ENCODE peak calls at places on chromosomes 16 and 17, in four cellular contexts. I is sigmoid colon, H is HAP-1, F is colonic mucosa. Z is an unnamed sample.
A peak's percentile ranks its signal among the peaks of the same experiment; 100 is the strongest.

GRCh38 chr16:68257251-68257905 is 6.9 kb upstream of the SLC7A6 start:
- DNase-seq in I (no peak), H (no peak), F (peak; percentile 59), Z (peak; percentile 52)

GRCh38 chr17:49497147-49498036 is 2.3 kb downstream of the NGFR start:
- DNase-seq in I (peak; percentile 91), H (peak; percentile 64), F (no peak), Z (no peak)

GRCh38 chr16:626787-627457 is 3.9 kb upstream of the WFIKKN1 start:
- DNase-seq in I (peak; percentile 84), H (no peak), F (no peak), Z (no peak)

GRCh38 chr16:54720259-54720658 is 210.4 kb upstream of the IRX5 start:
- DNase-seq in I (no peak), H (no peak), F (no peak), Z (no peak)

GRCh38 chr17:34302626-34303025 is 16.6 kb upstream of the CCL8 start:
- DNase-seq in I (no peak), H (no peak), F (no peak), Z (no peak)

GRCh38 chr16:80670170-80670865 is 129.5 kb downstream of the DYNLRB2 start:
- DNase-seq in I (no peak), H (no peak), F (no peak), Z (no peak)

GRCh38 chr17:55492951-55493350 is 18.3 kb downstream of the SMIM36 start:
- DNase-seq in I (no peak), H (peak; percentile 31), F (no peak), Z (no peak)

GRCh38 chr16:72467157-72467759 is 295.3 kb upstream of the PMFBP1 start:
- DNase-seq in I (no peak), H (peak; percentile 21), F (no peak), Z (no peak)

DNA sequence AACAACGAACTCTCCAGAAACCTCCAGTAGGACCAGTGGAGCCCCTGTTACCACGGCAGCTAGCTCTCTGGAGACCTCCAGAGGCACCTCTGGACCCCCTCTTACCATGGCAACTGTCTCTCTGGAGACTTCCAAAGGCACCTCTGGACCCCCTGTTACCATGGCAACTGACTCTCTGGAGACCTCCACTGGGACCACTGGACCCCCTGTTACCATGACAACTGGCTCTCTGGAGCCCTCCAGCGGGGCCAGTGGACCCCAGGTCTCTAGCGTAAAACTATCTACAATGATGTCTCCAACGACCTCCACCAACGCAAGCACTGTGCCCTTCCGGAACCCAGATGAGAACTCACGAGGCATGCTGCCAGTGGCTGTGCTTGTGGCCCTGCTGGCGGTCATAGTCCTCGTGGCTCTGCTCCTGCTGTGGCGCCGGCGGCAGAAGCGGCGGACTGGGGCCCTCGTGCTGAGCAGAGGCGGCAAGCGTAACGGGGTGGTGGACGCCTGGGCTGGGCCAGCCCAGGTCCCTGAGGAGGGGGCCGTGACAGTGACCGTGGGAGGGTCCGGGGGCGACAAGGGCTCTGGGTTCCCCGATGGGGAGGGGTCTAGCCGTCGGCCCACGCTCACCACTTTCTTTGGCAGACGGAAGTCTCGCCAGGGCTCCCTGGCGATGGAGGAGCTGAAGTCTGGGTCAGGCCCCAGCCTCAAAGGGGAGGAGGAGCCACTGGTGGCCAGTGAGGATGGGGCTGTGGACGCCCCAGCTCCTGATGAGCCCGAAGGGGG is 1.3 kb downstream of the SPN start:
- DNase-seq in I (no peak), H (no peak), F (no peak), Z (peak; percentile 45)
- H3K4me3 ChIP-seq in I (no peak overlapping the region), H (no peak overlapping the region), F (peak overlapping the region; percentile 29), Z (peak overlapping the region; percentile 98)

GRCh38 chr17:28573521-28573920 is 2.2 kb upstream of the PIGS start:
- DNase-seq in I (no peak), H (no peak), F (no peak), Z (no peak)

GRCh38 chr17:28571255-28572122 is at the start of gene PIGS:
- DNase-seq in I (peak; percentile 97), H (peak; percentile 98), F (peak; percentile 97), Z (peak; percentile 95)

GRCh38 chr17:28570716-28571254 is 539 bp downstream of the PIGS start:
- DNase-seq in I (peak; percentile 73), H (peak; percentile 58), F (peak; percentile 69), Z (peak; percentile 67)

GRCh38 chr17:28573966-28574480 is 2.7 kb downstream of the ALDOC start:
- DNase-seq in I (no peak), H (no peak), F (no peak), Z (no peak)

DNA sequence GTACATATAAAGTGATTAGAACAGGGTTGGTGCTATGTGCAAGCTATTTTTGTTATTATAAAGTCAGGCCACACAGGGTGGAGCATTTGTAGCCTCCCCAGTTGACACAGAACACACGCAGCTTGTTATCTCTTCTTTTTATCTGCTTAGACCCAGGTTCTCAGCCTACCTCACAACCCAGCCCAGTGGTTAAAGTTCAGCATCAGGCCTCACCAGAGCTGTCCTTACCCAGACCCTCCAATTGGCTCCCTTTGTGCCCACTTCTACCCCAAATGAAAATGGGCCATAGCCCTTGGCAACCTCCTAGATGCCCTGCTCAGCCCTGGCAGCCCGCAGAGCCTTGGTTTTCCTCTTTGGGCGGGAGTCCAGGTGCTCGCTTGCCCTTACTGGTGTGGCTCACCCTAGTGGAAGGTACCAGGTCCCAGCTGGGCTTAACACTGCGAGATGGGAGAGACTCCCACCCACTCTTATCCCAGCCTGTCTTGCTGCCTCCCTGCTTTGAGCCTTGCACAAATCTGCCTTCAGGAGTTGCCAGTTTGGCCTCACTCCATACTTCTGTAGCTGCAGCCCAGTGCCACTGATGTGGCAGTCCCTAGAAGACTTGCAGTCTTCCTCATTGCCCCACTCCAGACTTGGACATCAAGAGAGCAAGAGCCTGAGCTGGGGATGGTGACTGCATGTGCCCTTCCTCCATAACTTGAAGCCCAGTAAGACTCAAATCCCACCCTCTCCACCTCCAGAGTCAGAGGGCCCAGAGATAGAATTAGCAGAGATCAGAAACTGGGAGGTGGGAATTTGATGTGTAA is 1.2 kb upstream of the PIGS start:
- DNase-seq in I (no peak), H (no peak), F (peak; percentile 35), Z (no peak)
- H3K4me3 ChIP-seq in I (peak overlapping the region; percentile 97), H (peak overlapping the region; percentile 96), F (peak overlapping the region; percentile 99), Z (no peak overlapping the region)

DNA sequence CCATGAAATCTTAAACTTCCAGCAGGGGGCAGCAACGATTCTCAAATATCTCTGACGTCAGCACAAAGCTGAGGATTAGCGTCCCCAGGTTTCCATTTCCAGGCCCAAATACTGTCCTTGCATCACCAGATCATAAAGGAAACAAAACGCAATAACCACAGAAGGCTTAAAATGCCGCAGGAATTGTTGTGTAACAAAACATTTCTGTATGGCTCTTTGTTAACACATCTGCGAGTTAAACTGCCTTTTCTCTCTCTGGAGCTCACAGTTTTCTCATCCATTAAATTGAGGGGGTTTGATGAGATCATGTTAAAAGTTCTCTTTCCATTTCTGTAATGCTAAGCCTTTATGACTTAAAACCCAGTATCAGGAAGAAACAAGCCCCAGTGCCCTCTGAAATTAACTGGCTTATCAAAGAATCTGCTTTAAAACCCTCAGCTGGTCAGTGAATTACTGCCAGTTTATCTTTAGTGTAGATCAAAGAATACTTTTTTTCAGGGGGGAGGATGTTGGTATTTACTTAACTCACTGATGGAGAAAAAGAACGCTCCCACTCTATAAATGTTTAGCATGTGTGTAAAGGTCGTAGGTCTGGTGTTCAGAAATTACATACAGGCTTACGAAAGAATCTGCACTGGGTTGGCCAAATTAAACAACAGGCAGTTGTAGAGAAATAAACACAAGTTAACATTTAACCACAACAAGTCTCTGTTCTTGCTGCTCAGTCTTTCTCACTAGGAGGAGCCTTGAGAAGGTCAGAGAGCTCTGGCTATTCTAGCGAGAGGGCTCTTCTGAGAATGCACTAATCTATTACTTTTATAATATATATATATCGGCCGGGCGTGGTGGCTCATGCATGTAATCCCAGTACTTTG is 10.6 kb upstream of the TERF2 start:
- DNase-seq in I (peak; percentile 89), H (peak; percentile 92), F (peak; percentile 91), Z (peak; percentile 33)
- H3K4me3 ChIP-seq in I (no peak overlapping the region), H (no peak overlapping the region), F (no peak overlapping the region), Z (no peak overlapping the region)

GRCh38 chr16:86566966-86567700 is 504 bp downstream of the FOXC2 start:
- DNase-seq in I (no peak), H (no peak), F (no peak), Z (no peak)
- H3K4me3 ChIP-seq in I (peak overlapping the region; percentile 18), H (peak overlapping the region; percentile 30), F (no peak overlapping the region), Z (no peak overlapping the region)

GRCh38 chr16:79601092-79601977 is 798 bp upstream of the MAF start:
- DNase-seq in I (peak; percentile 83), H (peak; percentile 54), F (peak; percentile 65), Z (peak; percentile 21)
- H3K4me3 ChIP-seq in I (peak overlapping the region; percentile 66), H (peak overlapping the region; percentile 55), F (peak overlapping the region; percentile 66), Z (no peak overlapping the region)

DNA sequence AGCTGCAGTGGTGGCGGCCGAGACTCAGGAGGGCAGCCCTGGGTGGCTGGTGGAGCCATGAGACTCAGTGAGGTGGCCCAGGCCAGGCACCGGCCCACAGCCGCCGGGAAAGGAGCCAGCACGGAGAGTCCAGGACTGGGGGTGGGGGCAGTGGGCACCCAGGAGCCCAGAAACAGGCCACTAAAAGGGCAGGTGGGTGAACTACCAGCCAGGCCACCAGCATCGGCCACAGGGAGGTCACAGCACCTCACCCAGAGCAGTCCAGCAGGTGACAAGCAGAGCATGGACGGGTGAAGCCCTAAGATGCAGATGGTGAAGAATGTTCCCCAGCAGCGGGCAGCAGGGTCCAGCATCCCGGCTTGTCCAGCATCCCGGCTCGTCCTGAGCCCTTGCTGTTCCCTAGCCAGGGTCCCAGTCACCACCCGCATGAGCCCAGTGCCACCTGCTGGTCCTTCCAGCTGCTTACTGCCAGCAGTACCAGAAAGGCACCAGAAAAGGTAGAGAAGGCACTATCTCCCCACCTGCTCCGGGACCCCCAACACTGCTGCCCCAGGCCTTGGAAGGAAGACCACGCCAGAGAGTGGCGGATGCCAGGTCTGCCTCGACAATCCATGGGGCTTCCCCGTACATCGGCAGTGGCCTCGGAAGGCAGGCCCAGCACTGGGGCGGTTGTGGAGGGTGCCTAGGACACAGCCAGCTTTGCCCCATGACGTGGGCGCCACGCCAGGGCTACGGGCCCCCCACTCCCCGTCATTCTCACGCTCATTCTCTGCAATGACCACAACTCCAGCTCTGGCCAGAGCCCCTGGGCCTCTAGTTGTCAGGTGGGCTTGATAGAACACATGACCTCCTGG is 1.6 kb downstream of the CENPX start:
- DNase-seq in I (peak; percentile 89), H (peak; percentile 72), F (peak; percentile 78), Z (peak; percentile 58)
- H3K4me3 ChIP-seq in I (no peak overlapping the region), H (peak overlapping the region; percentile 99), F (peak overlapping the region; percentile 77), Z (peak overlapping the region; percentile 87)

GRCh38 chr17:71726320-71726719 is 394.5 kb upstream of the SOX9 start:
- DNase-seq in I (no peak), H (no peak), F (no peak), Z (no peak)
- H3K4me3 ChIP-seq in I (no peak overlapping the region), H (no peak overlapping the region), F (no peak overlapping the region), Z (no peak overlapping the region)

DNA sequence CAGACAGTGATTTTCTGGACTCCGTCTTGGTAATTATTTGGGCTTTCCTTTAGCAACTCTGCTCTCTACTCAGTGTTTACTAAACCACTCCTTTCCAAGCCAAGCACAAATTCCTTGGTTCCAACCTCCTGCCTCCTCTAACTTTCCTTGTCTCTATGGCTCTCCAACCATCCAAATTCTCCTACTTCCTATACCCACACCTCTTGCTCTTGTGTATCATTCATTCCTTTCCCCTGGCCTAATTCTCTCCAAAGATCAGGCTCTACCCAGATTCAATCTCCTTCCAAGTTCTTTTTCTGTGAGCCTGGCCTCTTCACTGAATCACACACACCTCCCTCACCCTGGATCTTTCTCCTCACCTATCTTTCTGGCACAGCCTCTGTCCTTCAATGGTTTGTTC is 1.1 kb downstream of the NEURL4 start:
- DNase-seq in I (no peak), H (no peak), F (no peak), Z (no peak)
- H3K4me3 ChIP-seq in I (no peak overlapping the region), H (peak overlapping the region; percentile 89), F (peak overlapping the region; percentile 94), Z (peak overlapping the region; percentile 81)